ENCODE peak calls at places on chromosomes 16 and 17, in six cellular contexts. One of them, this sample, is unnamed.
A peak's percentile ranks its signal among the peaks of the same experiment; 100 is the strongest.

GRCh38 chr16:51900221-51900780 is 646.6 kb downstream of the TOX3 start:
- DNase-seq in upper lobe of right lung: no peak
- DNase-seq in A673: no peak
- DNase-seq in IMR-90: peak; percentile 59
- DNase-seq in heart right ventricle: no peak
- DNase-seq in ovary: no peak
- DNase-seq in this sample: no peak

GRCh38 chr16:49858200-49859129 is 2.6 kb upstream of the ZNF423 start:
- DNase-seq in upper lobe of right lung: peak; percentile 79
- DNase-seq in A673: peak; percentile 75
- DNase-seq in IMR-90: no peak
- DNase-seq in heart right ventricle: peak; percentile 65
- DNase-seq in ovary: peak; percentile 77
- DNase-seq in this sample: peak; percentile 86

GRCh38 chr16:66486773-66487579 is 59.9 kb downstream of the BEAN1 start:
- DNase-seq in upper lobe of right lung: no peak
- DNase-seq in A673: no peak
- DNase-seq in IMR-90: peak; percentile 83
- DNase-seq in heart right ventricle: no peak
- DNase-seq in ovary: no peak
- DNase-seq in this sample: peak; percentile 79

GRCh38 chr16:67528870-67529638 is 425 bp downstream of the RIPOR1 start:
- DNase-seq in upper lobe of right lung: peak; percentile 80
- DNase-seq in A673: peak; percentile 48
- DNase-seq in IMR-90: peak; percentile 32
- DNase-seq in heart right ventricle: peak; percentile 58
- DNase-seq in ovary: peak; percentile 47
- DNase-seq in this sample: peak; percentile 75

GRCh38 chr17:522912-523311 is 170.3 kb upstream of the RPH3AL start:
- DNase-seq in upper lobe of right lung: no peak
- DNase-seq in A673: no peak
- DNase-seq in IMR-90: no peak
- DNase-seq in heart right ventricle: no peak
- DNase-seq in ovary: no peak
- DNase-seq in this sample: no peak

GRCh38 chr16:57999366-57999970 is 1.0 kb downstream of the ZNF319 start:
- DNase-seq in upper lobe of right lung: no peak
- DNase-seq in A673: peak; percentile 60
- DNase-seq in IMR-90: peak; percentile 33
- DNase-seq in heart right ventricle: no peak
- DNase-seq in ovary: no peak
- DNase-seq in this sample: no peak

GRCh38 chr16:30697264-30698138 is 1.5 kb upstream of the SRCAP start:
- DNase-seq in upper lobe of right lung: no peak
- DNase-seq in A673: no peak
- DNase-seq in IMR-90: peak; percentile 94
- DNase-seq in heart right ventricle: no peak
- DNase-seq in ovary: no peak
- DNase-seq in this sample: no peak

GRCh38 chr17:8151120-8151640 is 1.0 kb downstream of the PER1 start:
- DNase-seq in upper lobe of right lung: peak; percentile 95
- DNase-seq in A673: peak; percentile 91
- DNase-seq in IMR-90: peak; percentile 90
- DNase-seq in heart right ventricle: peak; percentile 94
- DNase-seq in ovary: peak; percentile 94
- DNase-seq in this sample: peak; percentile 97

GRCh38 chr17:59368218-59368857 is 36.9 kb downstream of the YPEL2 start:
- DNase-seq in upper lobe of right lung: no peak
- DNase-seq in A673: no peak
- DNase-seq in IMR-90: no peak
- DNase-seq in heart right ventricle: no peak
- DNase-seq in ovary: no peak
- DNase-seq in this sample: no peak

GRCh38 chr17:41367426-41368075 is 2.1 kb downstream of the KRT33B start:
- DNase-seq in upper lobe of right lung: no peak
- DNase-seq in A673: no peak
- DNase-seq in IMR-90: peak; percentile 69
- DNase-seq in heart right ventricle: no peak
- DNase-seq in ovary: no peak
- DNase-seq in this sample: no peak

GRCh38 chr16:19348578-19349315 is 63.2 kb downstream of the CLEC19A start:
- DNase-seq in upper lobe of right lung: no peak
- DNase-seq in A673: peak; percentile 35
- DNase-seq in IMR-90: no peak
- DNase-seq in heart right ventricle: no peak
- DNase-seq in ovary: no peak
- DNase-seq in this sample: no peak

GRCh38 chr17:77323413-77324171 is 182.8 kb downstream of the SEC14L1 start:
- DNase-seq in upper lobe of right lung: peak; percentile 79
- DNase-seq in A673: no peak
- DNase-seq in IMR-90: peak; percentile 52
- DNase-seq in heart right ventricle: peak; percentile 61
- DNase-seq in ovary: peak; percentile 77
- DNase-seq in this sample: peak; percentile 87

GRCh38 chr17:63928966-63929695 is 3.0 kb downstream of the CD79B start:
- DNase-seq in upper lobe of right lung: no peak
- DNase-seq in A673: no peak
- DNase-seq in IMR-90: no peak
- DNase-seq in heart right ventricle: no peak
- DNase-seq in ovary: no peak
- DNase-seq in this sample: no peak

GRCh38 chr16:84829168-84829965 is 9.6 kb downstream of the CRISPLD2 start:
- DNase-seq in upper lobe of right lung: no peak
- DNase-seq in A673: no peak
- DNase-seq in IMR-90: peak; percentile 93
- DNase-seq in heart right ventricle: no peak
- DNase-seq in ovary: peak; percentile 75
- DNase-seq in this sample: peak; percentile 84

GRCh38 chr17:12730931-12731521 is 58.3 kb upstream of the ARHGAP44 start:
- DNase-seq in upper lobe of right lung: peak; percentile 69
- DNase-seq in A673: no peak
- DNase-seq in IMR-90: peak; percentile 78
- DNase-seq in heart right ventricle: peak; percentile 79
- DNase-seq in ovary: no peak
- DNase-seq in this sample: peak; percentile 94

GRCh38 chr16:14071576-14072271 is 605 bp downstream of the MRTFB start:
- DNase-seq in upper lobe of right lung: no peak
- DNase-seq in A673: peak; percentile 27
- DNase-seq in IMR-90: no peak
- DNase-seq in heart right ventricle: no peak
- DNase-seq in ovary: no peak
- DNase-seq in this sample: no peak

GRCh38 chr17:28523186-28523585 is 17.0 kb downstream of the FOXN1 start:
- DNase-seq in upper lobe of right lung: no peak
- DNase-seq in A673: no peak
- DNase-seq in IMR-90: no peak
- DNase-seq in heart right ventricle: no peak
- DNase-seq in ovary: no peak
- DNase-seq in this sample: no peak

GRCh38 chr17:55540414-55541091 is 29.3 kb upstream of the SMIM36 start:
- DNase-seq in upper lobe of right lung: no peak
- DNase-seq in A673: peak; percentile 22
- DNase-seq in IMR-90: peak; percentile 16
- DNase-seq in heart right ventricle: no peak
- DNase-seq in ovary: no peak
- DNase-seq in this sample: no peak

GRCh38 chr16:74035816-74036215 is 260.8 kb upstream of the PSMD7 start:
- DNase-seq in upper lobe of right lung: no peak
- DNase-seq in A673: peak; percentile 61
- DNase-seq in IMR-90: peak; percentile 2
- DNase-seq in heart right ventricle: no peak
- DNase-seq in ovary: no peak
- DNase-seq in this sample: no peak

GRCh38 chr17:33838281-33838680 is 416.8 kb upstream of the CCL2 start:
- DNase-seq in upper lobe of right lung: no peak
- DNase-seq in A673: no peak
- DNase-seq in IMR-90: no peak
- DNase-seq in heart right ventricle: no peak
- DNase-seq in ovary: no peak
- DNase-seq in this sample: no peak

GRCh38 chr16:75398333-75398732 is 35.0 kb downstream of the CFDP1 start:
- DNase-seq in upper lobe of right lung: no peak
- DNase-seq in A673: no peak
- DNase-seq in IMR-90: no peak
- DNase-seq in heart right ventricle: no peak
- DNase-seq in ovary: no peak
- DNase-seq in this sample: no peak

GRCh38 chr17:54919456-54919855 is 18.8 kb downstream of the TOM1L1 start:
- DNase-seq in upper lobe of right lung: no peak
- DNase-seq in A673: no peak
- DNase-seq in IMR-90: no peak
- DNase-seq in heart right ventricle: no peak
- DNase-seq in ovary: no peak
- DNase-seq in this sample: no peak

GRCh38 chr16:77877712-77878111 is 89.3 kb downstream of the VAT1L start:
- DNase-seq in upper lobe of right lung: no peak
- DNase-seq in A673: no peak
- DNase-seq in IMR-90: peak; percentile 97
- DNase-seq in heart right ventricle: no peak
- DNase-seq in ovary: no peak
- DNase-seq in this sample: no peak

GRCh38 chr16:70594569-70594968 is 51.8 kb upstream of the IL34 start:
- DNase-seq in upper lobe of right lung: peak; percentile 76
- DNase-seq in A673: no peak
- DNase-seq in IMR-90: no peak
- DNase-seq in heart right ventricle: no peak
- DNase-seq in ovary: peak; percentile 46
- DNase-seq in this sample: no peak

GRCh38 chr17:50618941-50619340 is 15.7 kb upstream of the ABCC3 start:
- DNase-seq in upper lobe of right lung: no peak
- DNase-seq in A673: no peak
- DNase-seq in IMR-90: no peak
- DNase-seq in heart right ventricle: no peak
- DNase-seq in ovary: no peak
- DNase-seq in this sample: no peak

GRCh38 chr16:4017807-4018206 is 98.4 kb downstream of the ADCY9 start:
- DNase-seq in upper lobe of right lung: no peak
- DNase-seq in A673: no peak
- DNase-seq in IMR-90: no peak
- DNase-seq in heart right ventricle: no peak
- DNase-seq in ovary: no peak
- DNase-seq in this sample: no peak
- H3K27ac ChIP-seq in upper lobe of right lung: no peak overlapping the region
- H3K27ac ChIP-seq in A673: no peak overlapping the region
- H3K27ac ChIP-seq in IMR-90: no peak overlapping the region
- H3K27ac ChIP-seq in heart right ventricle: no peak overlapping the region
- H3K27ac ChIP-seq in ovary: peak overlapping the region; percentile 48
- H3K27ac ChIP-seq in this sample: no peak overlapping the region

DNA sequence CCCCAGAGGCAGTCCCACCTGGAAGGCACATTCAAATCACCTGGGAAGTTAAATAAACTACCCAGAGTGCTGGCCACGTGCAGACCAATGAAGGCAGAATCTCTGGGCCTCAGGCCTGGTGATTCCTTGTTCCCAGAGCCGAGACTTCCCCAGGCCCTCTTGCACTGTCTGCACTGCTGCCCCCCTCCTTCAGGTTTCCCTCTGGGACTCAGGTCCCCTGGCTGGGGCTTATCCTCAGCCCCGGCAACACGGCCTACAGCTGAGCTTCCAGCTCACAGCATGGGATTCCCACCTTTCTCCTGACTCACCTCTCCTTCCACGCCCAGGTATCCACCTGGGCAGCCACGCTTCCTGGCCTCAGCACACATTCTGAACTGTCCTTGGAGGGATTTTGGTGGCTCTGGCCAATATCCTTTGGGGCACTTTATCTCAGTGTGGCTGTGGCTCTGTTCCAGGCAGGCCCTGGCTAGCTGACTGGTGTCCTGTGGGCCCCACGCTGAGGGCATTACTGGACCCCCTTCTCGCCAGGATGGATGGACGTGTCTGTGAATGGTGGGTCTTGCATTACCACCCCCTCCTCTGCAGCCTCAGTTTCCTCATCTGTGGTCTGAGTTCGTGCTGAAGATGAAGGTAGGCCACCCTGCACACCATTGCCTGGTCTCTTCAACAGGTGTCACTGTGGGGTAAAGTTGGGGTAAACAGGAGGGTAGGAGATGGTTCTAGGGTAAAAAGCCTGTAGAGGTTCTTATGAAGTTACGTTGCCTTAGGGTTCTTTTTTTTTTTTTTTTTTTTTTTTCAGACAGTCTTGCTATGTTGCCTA is 165.7 kb downstream of the IRF8 start:
- DNase-seq in upper lobe of right lung: no peak
- DNase-seq in A673: no peak
- DNase-seq in IMR-90: no peak
- DNase-seq in heart right ventricle: no peak
- DNase-seq in ovary: no peak
- DNase-seq in this sample: no peak
- TF ChIP-seq CTCF in upper lobe of right lung: no peak
- TF ChIP-seq CTCF in A673: no peak
- TF ChIP-seq CTCF in IMR-90: no peak
- TF ChIP-seq CTCF in heart right ventricle: no peak
- TF ChIP-seq CTCF in ovary: no peak
- TF ChIP-seq CTCF in this sample: no peak

GRCh38 chr16:5064915-5065314 is 841 bp downstream of the C16orf89 start:
- DNase-seq in upper lobe of right lung: peak; percentile 85
- DNase-seq in A673: no peak
- DNase-seq in IMR-90: peak; percentile 24
- DNase-seq in heart right ventricle: no peak
- DNase-seq in ovary: no peak
- DNase-seq in this sample: no peak

GRCh38 chr16:5065368-5065767 is 388 bp downstream of the C16orf89 start:
- DNase-seq in upper lobe of right lung: peak; percentile 69
- DNase-seq in A673: no peak
- DNase-seq in IMR-90: no peak
- DNase-seq in heart right ventricle: no peak
- DNase-seq in ovary: no peak
- DNase-seq in this sample: no peak

GRCh38 chr16:5066511-5066910 is 755 bp upstream of the C16orf89 start:
- DNase-seq in upper lobe of right lung: no peak
- DNase-seq in A673: no peak
- DNase-seq in IMR-90: no peak
- DNase-seq in heart right ventricle: no peak
- DNase-seq in ovary: no peak
- DNase-seq in this sample: no peak

GRCh38 chr16:5062790-5063765 is 2.7 kb downstream of the C16orf89 start:
- DNase-seq in upper lobe of right lung: peak; percentile 57
- DNase-seq in A673: no peak
- DNase-seq in IMR-90: no peak
- DNase-seq in heart right ventricle: no peak
- DNase-seq in ovary: no peak
- DNase-seq in this sample: no peak

DNA sequence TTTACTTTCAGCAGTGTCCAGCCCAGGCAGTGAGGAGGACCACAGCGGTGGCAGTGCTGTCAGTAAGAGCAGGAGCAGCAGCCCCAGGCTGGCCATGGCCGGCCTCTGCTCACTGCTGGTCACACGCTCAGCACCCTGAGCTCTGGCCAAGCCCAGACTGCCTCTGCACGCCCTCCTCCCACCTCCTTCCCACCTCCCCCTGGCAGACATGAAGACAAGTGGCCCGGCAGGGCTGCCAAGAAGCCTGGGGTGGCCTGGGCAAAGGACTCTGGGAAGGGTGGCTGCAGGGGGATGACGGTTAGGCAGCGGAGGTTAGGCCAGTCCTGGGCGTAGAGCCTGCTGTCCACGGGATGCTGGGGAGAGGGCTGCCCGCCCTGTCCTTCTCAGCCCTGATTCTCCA is at the start of gene C16orf89:
- DNase-seq in upper lobe of right lung: peak; percentile 90
- DNase-seq in A673: no peak
- DNase-seq in IMR-90: no peak
- DNase-seq in heart right ventricle: no peak
- DNase-seq in ovary: no peak
- DNase-seq in this sample: no peak
- H3K27ac ChIP-seq in upper lobe of right lung: peak within 1 kb of the TSS; percentile 83
- H3K27ac ChIP-seq in A673: no peak within 1 kb of the TSS
- H3K27ac ChIP-seq in IMR-90: no peak within 1 kb of the TSS
- H3K27ac ChIP-seq in heart right ventricle: no peak within 1 kb of the TSS
- H3K27ac ChIP-seq in ovary: no peak within 1 kb of the TSS
- H3K27ac ChIP-seq in this sample: no peak within 1 kb of the TSS

GRCh38 chr17:44774271-44775135 is 15.7 kb downstream of the ADAM11 start:
- DNase-seq in upper lobe of right lung: peak; percentile 94
- DNase-seq in A673: peak; percentile 89
- DNase-seq in IMR-90: peak; percentile 54
- DNase-seq in heart right ventricle: peak; percentile 90
- DNase-seq in ovary: peak; percentile 73
- DNase-seq in this sample: peak; percentile 86
- TF ChIP-seq CTCF in upper lobe of right lung: peak; percentile 99
- TF ChIP-seq CTCF in A673: peak; percentile 82
- TF ChIP-seq CTCF in IMR-90: peak; percentile 98
- TF ChIP-seq CTCF in heart right ventricle: peak; percentile 96
- TF ChIP-seq CTCF in ovary: peak; percentile 96
- TF ChIP-seq CTCF in this sample: peak; percentile 95

This sample was measured in coronary artery.